ENCODE peak calls at places on chromosomes 4 and X, in five cellular contexts. X is effector memory CD4-positive, alpha-beta T cell; E is AG09309; J is brain microvascular endothelial cell; T is stimulated activated CD4-positive, alpha-beta T cell treated with anti-CD3 and anti-CD28 coated beads, Interleukin-1b, Interleukin-23, amount 100 ng/mL, for 1 hour. K is an unnamed sample.

GRCh38 chrX:143437439-143437838 is 79.8 kb downstream of the SPANXN3 start:
- DNase-seq in X (no peak), E (no peak), J (no peak), T (no peak), K (no peak)

GRCh38 chr4:36325499-36325898 is 44.1 kb downstream of the DTHD1 start:
- DNase-seq in X (no peak), E (no peak), J (no peak), T (no peak), K (no peak)

GRCh38 chrX:139126493-139126892 is 404.0 kb upstream of the F9 start:
- DNase-seq in X (no peak), E (no peak), J (no peak), T (no peak), K (peak; percentile 67)

GRCh38 chrX:138073626-138074025 is 507.7 kb downstream of the ZIC3 start:
- DNase-seq in X (no peak), E (no peak), J (no peak), T (no peak), K (no peak)

GRCh38 chr4:158578476-158578875 is 56.8 kb downstream of the RXFP1 start:
- DNase-seq in X (no peak), E (no peak), J (peak; percentile 32), T (no peak), K (peak; percentile 51)

GRCh38 chr4:92091335-92091734 is 212.4 kb upstream of the GRID2 start:
- DNase-seq in X (no peak), E (no peak), J (no peak), T (no peak), K (peak; percentile 43)

GRCh38 chrX:45621356-45622041 is 420.8 kb upstream of the DIPK2B start:
- DNase-seq in X (no peak), E (peak; percentile 37), J (peak; percentile 22), T (no peak), K (peak; percentile 93)

GRCh38 chr4:110165382-110166285 is 32.8 kb downstream of the ELOVL6 start:
- DNase-seq in X (peak; percentile 28), E (peak; percentile 38), J (peak; percentile 88), T (peak; percentile 19), K (peak; percentile 79)

GRCh38 chr4:7420661-7421040 is 14.1 kb downstream of the PSAPL1 start:
- DNase-seq in X (no peak), E (no peak), J (no peak), T (no peak), K (no peak)

GRCh38 chrX:110684653-110685052 is 111.0 kb downstream of the CHRDL1 start:
- DNase-seq in X (no peak), E (no peak), J (no peak), T (no peak), K (peak; percentile 18)

GRCh38 chr4:2835978-2836377 is 7.7 kb upstream of the ADD1 start:
- DNase-seq in X (no peak), E (no peak), J (no peak), T (no peak), K (no peak)

GRCh38 chr4:1596393-1596792 is 87.7 kb downstream of the FAM53A start:
- DNase-seq in X (no peak), E (no peak), J (no peak), T (no peak), K (no peak)

GRCh38 chr4:121526509-121526908 is 145.7 kb upstream of the QRFPR start:
- DNase-seq in X (no peak), E (no peak), J (no peak), T (no peak), K (no peak)

GRCh38 chrX:34918856-34919255 is 23.7 kb upstream of the FAM47B start:
- DNase-seq in X (no peak), E (peak; percentile 27), J (peak; percentile 69), T (no peak), K (peak; percentile 63)

GRCh38 chr4:13329340-13329850 is 154.7 kb downstream of the RAB28 start:
- DNase-seq in X (no peak), E (no peak), J (no peak), T (no peak), K (peak; percentile 11)

GRCh38 chrX:3244203-3244743 is 102.2 kb downstream of the MXRA5 start:
- DNase-seq in X (no peak), E (peak; percentile 73), J (peak; percentile 68), T (no peak), K (peak; percentile 86)

GRCh38 chrX:106901341-106901740 is 1.8 kb downstream of the RIPPLY1 start:
- DNase-seq in X (no peak), E (no peak), J (no peak), T (no peak), K (no peak)

GRCh38 chr4:86855572-86855971 is 6.4 kb upstream of the SLC10A6 start:
- DNase-seq in X (no peak), E (peak; percentile 84), J (peak; percentile 44), T (no peak), K (peak; percentile 84)

GRCh38 chr4:111957131-111957530 is 188.1 kb upstream of the FAM241A start:
- DNase-seq in X (no peak), E (no peak), J (no peak), T (no peak), K (no peak)

GRCh38 chr4:74583066-74583700 is 138.2 kb downstream of the AREG start:
- DNase-seq in X (no peak), E (no peak), J (no peak), T (no peak), K (no peak)

GRCh38 chr4:80803337-80803736 is 227.2 kb upstream of the BMP3 start:
- DNase-seq in X (no peak), E (no peak), J (no peak), T (no peak), K (no peak)

GRCh38 chr4:163590609-163591264 is 96.2 kb downstream of the TMA16 start:
- DNase-seq in X (no peak), E (no peak), J (no peak), T (no peak), K (peak; percentile 14)

GRCh38 chrX:21056636-21057035 is 317.6 kb upstream of the CNKSR2 start:
- DNase-seq in X (no peak), E (no peak), J (no peak), T (no peak), K (peak; percentile 21)

GRCh38 chrX:137568741-137569469 is 3.0 kb downstream of the ZIC3 start:
- DNase-seq in X (no peak), E (no peak), J (no peak), T (no peak), K (no peak)

GRCh38 chr4:1357356-1358248 is 10.6 kb downstream of the UVSSA start:
- DNase-seq in X (no peak), E (no peak), J (no peak), T (no peak), K (no peak)

GRCh38 chr4:20283039-20283438 is 31.3 kb downstream of the SLIT2 start:
- DNase-seq in X (no peak), E (no peak), J (no peak), T (no peak), K (no peak)

GRCh38 chrX:113892401-113892800 is 691.5 kb upstream of the HTR2C start:
- DNase-seq in X (no peak), E (no peak), J (no peak), T (no peak), K (peak; percentile 27)

GRCh38 chr4:87228561-87228860 is 8.1 kb upstream of the KLHL8 start:
- DNase-seq in X (no peak), E (no peak), J (no peak), T (no peak), K (no peak)

GRCh38 chr4:69689530-69690111 is 36.6 kb upstream of the UGT2A1 start:
- DNase-seq in X (no peak), E (no peak), J (no peak), T (no peak), K (peak; percentile 28)